ENCODE peak calls at places on chromosomes 2 and 18, in four cellular contexts. F is K562, L is HepG2, J is SK-N-SH. Q is an unnamed sample. For H4K20me1, the result is how much of the 10 kb centered on the place peaks cover.

GRCh38 chr2:228771306-228771705 is 499.8 kb downstream of the PID1 start:
- DNase-seq in F (no peak), L (no peak), J (no peak), Q (no peak)

GRCh38 chr2:136031716-136032115 is 46.3 kb upstream of the DARS1 start:
- DNase-seq in F (no peak), L (no peak), J (no peak), Q (no peak)

GRCh38 chr2:156191547-156191946 is 141.0 kb downstream of the NR4A2 start:
- DNase-seq in F (no peak), L (no peak), J (no peak), Q (no peak)

GRCh38 chr2:73359915-73360697 is 25.5 kb upstream of the ALMS1 start:
- DNase-seq in F (peak), L (no peak), J (peak), Q (no peak)

GRCh38 chr2:113233593-113234550 is 44.8 kb downstream of the PAX8 start:
- DNase-seq in F (peak), L (peak), J (no peak), Q (no peak)

GRCh38 chr2:135052997-135053474 is 944 bp downstream of the RAB3GAP1 start:
- DNase-seq in F (no peak), L (no peak), J (no peak), Q (no peak)

GRCh38 chr2:176566936-176567335 is 297.7 kb downstream of the MTX2 start:
- DNase-seq in F (no peak), L (no peak), J (no peak), Q (no peak)

GRCh38 chr2:128492966-128493811 is 174.5 kb upstream of the HS6ST1 start:
- DNase-seq in F (peak), L (no peak), J (no peak), Q (no peak)

GRCh38 chr18:76351961-76352581 is 143.0 kb downstream of the ZNF516 start:
- DNase-seq in F (no peak), L (peak), J (peak), Q (no peak)

GRCh38 chr2:238094438-238095022 is 5.6 kb upstream of the ESPNL start:
- DNase-seq in F (no peak), L (no peak), J (peak), Q (no peak)

GRCh38 chr2:75133621-75134020 is 65.7 kb downstream of the TACR1 start:
- DNase-seq in F (no peak), L (no peak), J (no peak), Q (no peak)

GRCh38 chr18:74480149-74480651 is 16.0 kb upstream of the CNDP2 start:
- DNase-seq in F (peak), L (peak), J (no peak), Q (no peak)

GRCh38 chr2:189836644-189837043 is 52.4 kb downstream of the PMS1 start:
- DNase-seq in F (no peak), L (no peak), J (no peak), Q (no peak)

GRCh38 chr18:10147752-10148151 is 233.9 kb downstream of the VAPA start:
- DNase-seq in F (no peak), L (no peak), J (no peak), Q (no peak)

GRCh38 chr2:175111200-175111657 is 56.8 kb downstream of the ATF2 start:
- DNase-seq in F (peak), L (peak), J (peak), Q (peak)

GRCh38 chr18:11655605-11655932 is 33.5 kb upstream of the GNAL start:
- DNase-seq in F (no peak), L (no peak), J (no peak), Q (no peak)

GRCh38 chr18:61657066-61657732 is 235.6 kb downstream of the RNF152 start:
- DNase-seq in F (no peak), L (no peak), J (no peak), Q (no peak)

GRCh38 chr2:101803128-101803527 is 105.6 kb downstream of the MAP4K4 start:
- DNase-seq in F (no peak), L (peak), J (no peak), Q (no peak)

GRCh38 chr18:13451661-13452447 is 233.3 kb downstream of the LDLRAD4 start:
- DNase-seq in F (no peak), L (no peak), J (no peak), Q (no peak)

GRCh38 chr2:64627860-64628841 is 25.6 kb downstream of the SERTAD2 start:
- DNase-seq in F (no peak), L (no peak), J (no peak), Q (no peak)

GRCh38 chr2:1209246-1209645 is 204.0 kb upstream of the TPO start:
- DNase-seq in F (no peak), L (no peak), J (no peak), Q (no peak)

GRCh38 chr2:166239548-166239947 is 111.7 kb upstream of the SCN1A start:
- DNase-seq in F (no peak), L (no peak), J (no peak), Q (no peak)

GRCh38 chr2:27573452-27573851 is 9.4 kb upstream of the ZNF512 start:
- DNase-seq in F (no peak), L (no peak), J (no peak), Q (no peak)

GRCh38 chr2:121471571-121472464 is 58.9 kb upstream of the RNU4ATAC start:
- DNase-seq in F (no peak), L (no peak), J (no peak), Q (no peak)

GRCh38 chr2:181130686-181131085 is 150.3 kb downstream of the UBE2E3 start:
- DNase-seq in F (no peak), L (no peak), J (no peak), Q (no peak)

GRCh38 chr18:7388752-7389151 is 157.9 kb downstream of the LRRC30 start:
- DNase-seq in F (no peak), L (no peak), J (peak), Q (no peak)

GRCh38 chr2:70706026-70706795 is 61.8 kb downstream of the ADD2 start:
- DNase-seq in F (no peak), L (no peak), J (no peak), Q (no peak)

GRCh38 chr18:60292186-60292585 is 80.4 kb downstream of the MC4R start:
- DNase-seq in F (no peak), L (no peak), J (no peak), Q (no peak)

GRCh38 chr2:38376346-38376682 is 759 bp downstream of the ATL2 start:
- DNase-seq in F (no peak), L (peak), J (no peak), Q (peak)

GRCh38 chr18:3041857-3042256 is 28.9 kb upstream of the LPIN2 start:
- DNase-seq in F (no peak), L (no peak), J (no peak), Q (no peak)

GRCh38 chr2:8515864-8516533 is 165.9 kb upstream of the ID2 start:
- DNase-seq in F (no peak), L (no peak), J (no peak), Q (peak)

GRCh38 chr2:24793752-24794477 is 690 bp downstream of the CENPO start:
- DNase-seq in F (no peak), L (peak), J (no peak), Q (no peak)

GRCh38 chr2:88857951-88858406 is 166.5 kb downstream of the RPIA start:
- DNase-seq in F (no peak), L (no peak), J (no peak), Q (no peak)

GRCh38 chr2:226124548-226125011 is 675.0 kb downstream of the IRS1 start:
- DNase-seq in F (no peak), L (peak), J (no peak), Q (no peak)

DNA sequence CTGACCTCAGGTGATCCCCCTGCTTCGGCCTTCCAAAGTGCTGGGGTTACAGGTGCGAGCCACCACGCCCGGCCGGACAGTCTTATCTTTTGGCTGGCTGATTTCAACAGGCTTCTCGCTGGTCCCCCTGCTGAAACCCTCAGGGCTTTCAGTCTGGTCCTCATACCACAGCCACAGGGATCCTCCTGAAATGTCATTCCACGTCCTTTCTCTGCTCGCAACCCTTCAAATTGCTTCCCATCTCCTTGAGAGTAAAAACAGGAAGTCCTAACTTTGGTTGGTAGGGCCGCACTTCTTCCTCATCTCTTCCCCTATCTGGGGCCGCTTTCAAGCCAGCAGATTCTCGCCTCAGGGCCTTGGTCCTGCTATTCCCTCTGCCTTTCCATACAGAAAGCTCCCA is 1.4 kb upstream of the CAB39 start:
- DNase-seq in F (no peak), L (no peak), J (no peak), Q (no peak)
- TF ChIP-seq FOXM1 in F (no peak), L (no peak), J (no peak), Q (no peak)

DNA sequence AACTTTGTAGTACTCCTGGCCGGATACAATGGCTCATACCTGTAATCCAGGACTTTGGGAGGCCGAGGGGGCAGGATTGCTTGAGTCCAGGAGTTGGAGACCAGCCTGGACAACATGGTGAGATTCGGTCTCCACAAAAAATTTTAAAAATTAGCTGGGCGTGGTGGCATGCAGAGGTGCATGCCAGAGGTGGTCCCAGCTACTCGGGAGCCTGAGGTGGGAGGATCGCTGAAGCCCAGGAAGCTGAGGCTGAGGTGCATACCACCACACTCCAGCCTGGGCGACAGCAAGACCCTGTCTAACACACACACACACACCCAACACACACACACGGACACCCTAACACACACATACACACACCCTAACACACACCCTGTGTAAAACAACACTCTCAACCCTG is 55.6 kb downstream of the HDAC4 start:
- DNase-seq in F (no peak), L (no peak), J (no peak), Q (no peak)
- H4K20me1 ChIP-seq in F (under half), L (under half), J (under half), Q (under half)

DNA sequence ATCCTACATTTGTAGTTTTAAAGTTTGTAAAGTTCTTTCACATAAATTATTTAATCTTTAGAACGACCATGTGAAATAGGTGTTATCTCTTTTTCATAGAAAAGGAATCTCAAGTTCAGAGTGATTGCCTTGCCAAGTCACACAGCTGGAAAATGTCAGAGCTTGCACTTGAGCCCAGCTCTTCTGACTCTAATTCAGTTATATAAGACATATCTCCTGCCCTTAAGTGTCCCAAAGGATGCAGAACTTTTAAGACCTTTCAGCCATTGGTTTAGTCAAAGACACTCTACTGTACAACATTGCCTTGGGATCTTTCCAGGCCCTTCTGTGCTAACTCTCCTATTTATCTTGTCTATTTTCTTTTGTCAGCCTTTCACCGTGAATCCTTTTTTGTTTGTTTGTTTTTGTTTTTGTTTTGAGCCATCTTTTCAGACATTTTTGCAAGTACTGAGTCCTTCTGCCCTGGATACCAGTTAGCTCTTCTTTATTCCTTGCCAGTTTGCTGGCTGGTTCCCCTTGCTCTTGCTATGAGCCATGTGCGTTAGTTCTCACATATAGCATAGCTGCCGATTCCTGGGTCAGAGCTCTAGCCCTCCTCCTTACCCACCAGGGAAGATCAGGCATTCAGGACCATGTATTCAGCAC is 160.0 kb upstream of the MYO3B start:
- DNase-seq in F (no peak), L (no peak), J (no peak), Q (no peak)
- TF ChIP-seq FOXM1 in F (no peak), L (no peak), J (no peak), Q (no peak)

GRCh38 chr2:190891370-190891769 is 10.7 kb downstream of the GLS start:
- DNase-seq in F (no peak), L (no peak), J (no peak), Q (peak)

GRCh38 chr2:190887089-190887488 is 6.5 kb downstream of the GLS start:
- DNase-seq in F (no peak), L (no peak), J (no peak), Q (peak)

GRCh38 chr2:190889175-190889943 is 8.7 kb downstream of the GLS start:
- DNase-seq in F (no peak), L (no peak), J (no peak), Q (no peak)

GRCh38 chr2:190891913-190892312 is 11.3 kb downstream of the GLS start:
- DNase-seq in F (no peak), L (no peak), J (no peak), Q (no peak)

DNA sequence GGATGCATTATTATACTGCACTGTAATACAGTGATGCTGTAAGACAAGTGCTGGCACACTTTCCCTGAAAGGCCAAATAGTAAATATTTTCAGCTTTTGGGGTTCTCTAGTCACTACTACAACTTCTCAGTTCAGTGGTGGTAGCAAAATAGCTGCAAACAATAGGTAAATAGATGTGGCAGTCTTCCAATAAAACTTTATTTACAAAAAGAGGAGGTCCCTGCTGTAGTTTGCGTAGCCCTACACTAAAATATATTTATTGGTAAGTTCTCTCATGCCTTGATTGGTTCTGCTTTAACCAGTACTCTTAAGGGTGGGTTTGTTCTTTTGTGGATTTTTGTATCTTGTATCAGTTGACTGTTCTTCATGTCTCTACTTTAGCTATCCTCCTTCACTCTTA is 7.8 kb downstream of the GLS start:
- DNase-seq in F (no peak), L (no peak), J (no peak), Q (no peak)
- H4K20me1 ChIP-seq in F (under half), L (under half), J (half or more), Q (under half)

GRCh38 chr18:48826271-48826670 is 124.5 kb downstream of the SMAD7 start:
- DNase-seq in F (no peak), L (no peak), J (no peak), Q (no peak)
- TF ChIP-seq FOXM1 in F (no peak), L (no peak), J (no peak), Q (no peak)